ENCODE peak calls at places on chromosomes 12 and 14, in seven cellular contexts. D is mesenchymal stem cell, P is thyroid gland, E is tibial nerve, H is tibial artery, C is ovary, B is astrocyte. F is an unnamed sample. For H3K4me1, the result is how much of the 10 kb centered on the place peaks cover.

GRCh38 chr12:92706594-92706993 is 3.8 kb downstream of the PLEKHG7 start:
- DNase-seq in H (no peak), C (no peak), E (no peak), P (no peak), B (no peak), D (no peak), F (no peak)

GRCh38 chr14:66137076-66137475 is 349.1 kb upstream of the CCDC196 start:
- DNase-seq in C (no peak), D (no peak), P (no peak), H (no peak), E (no peak), B (no peak), F (no peak)

GRCh38 chr12:47881826-47882427 is 22.9 kb downstream of the VDR start:
- DNase-seq in H (peak), B (peak), E (no peak), P (no peak), C (no peak), D (peak), F (peak)

GRCh38 chr14:96164861-96165490 is 39.7 kb upstream of the BDKRB2 start:
- DNase-seq in D (peak), H (no peak), B (no peak), E (no peak), P (no peak), C (no peak), F (no peak)

GRCh38 chr12:108518101-108518715 is 3.1 kb downstream of the FICD start:
- DNase-seq in C (no peak), B (no peak), P (no peak), H (no peak), D (no peak), E (no peak), F (no peak)

GRCh38 chr12:11797317-11797913 is 147.9 kb downstream of the ETV6 start:
- DNase-seq in C (no peak), E (no peak), D (peak), B (peak), P (no peak), H (no peak), F (no peak)

GRCh38 chr12:92362785-92363184 is 217.1 kb upstream of the BTG1 start:
- DNase-seq in C (no peak), B (no peak), P (no peak), H (no peak), E (no peak), D (no peak), F (no peak)

GRCh38 chr12:108375986-108376663 is 37.0 kb upstream of the CMKLR1 start:
- DNase-seq in E (no peak), H (no peak), B (peak), D (no peak), C (no peak), P (no peak), F (peak)

GRCh38 chr12:87376722-87377121 is 652.5 kb downstream of the C12orf50 start:
- DNase-seq in E (no peak), P (no peak), D (no peak), B (no peak), H (no peak), C (no peak), F (no peak)

GRCh38 chr14:86404425-86404824 is 874.5 kb downstream of the FLRT2 start:
- DNase-seq in C (no peak), D (no peak), P (no peak), H (no peak), B (no peak), E (no peak), F (no peak)

GRCh38 chr12:9781360-9781759 is 20.7 kb upstream of the CD69 start:
- DNase-seq in E (no peak), P (no peak), D (no peak), B (no peak), H (no peak), C (no peak), F (no peak)

GRCh38 chr12:109052097-109052414 is 320 bp upstream of the USP30 start:
- DNase-seq in E (no peak), C (no peak), P (no peak), D (no peak), H (no peak), B (no peak), F (no peak)

GRCh38 chr12:108568653-108569154 is 6.3 kb downstream of the ISCU start:
- DNase-seq in D (no peak), C (no peak), B (no peak), H (no peak), P (no peak), E (no peak), F (no peak)

GRCh38 chr12:41967668-41968649 is 176.7 kb downstream of the GXYLT1 start:
- DNase-seq in P (peak), B (peak), D (peak), E (no peak), H (no peak), C (no peak), F (no peak)

GRCh38 chr12:76101739-76102385 is 17.4 kb upstream of the NAP1L1 start:
- DNase-seq in C (no peak), D (no peak), P (no peak), E (no peak), B (no peak), H (no peak), F (no peak)

GRCh38 chr14:75280831-75281690 is 2.4 kb downstream of the FOS start:
- DNase-seq in E (no peak), P (no peak), C (peak), H (no peak), D (peak), B (no peak), F (no peak)

GRCh38 chr12:124082012-124082411 is 109.0 kb downstream of the ZNF664 start:
- DNase-seq in B (no peak), D (no peak), E (no peak), P (no peak), C (no peak), H (no peak), F (no peak)

GRCh38 chr12:124389537-124390441 is 94.9 kb downstream of the RFLNA start:
- DNase-seq in H (no peak), P (no peak), E (no peak), B (no peak), C (peak), D (no peak), F (peak)

GRCh38 chr12:68501226-68501625 is 109.5 kb upstream of the RAP1B start:
- DNase-seq in C (no peak), H (no peak), E (no peak), P (no peak), B (no peak), D (no peak), F (no peak)

GRCh38 chr12:53869500-53869899 is 69.1 kb upstream of the HOXC13 start:
- DNase-seq in B (no peak), P (no peak), C (no peak), D (no peak), E (no peak), H (no peak), F (no peak)

GRCh38 chr14:68715032-68715924 is 77.6 kb downstream of the ZFP36L1 start:
- DNase-seq in H (no peak), B (peak), D (peak), C (no peak), E (no peak), P (no peak), F (peak)

GRCh38 chr12:120696599-120696998 is 9.7 kb downstream of the MLEC start:
- DNase-seq in B (no peak), P (peak), E (no peak), C (no peak), D (no peak), H (no peak), F (no peak)

GRCh38 chr12:64660237-64661018 is 50.1 kb downstream of the RASSF3 start:
- DNase-seq in B (no peak), H (no peak), C (no peak), E (no peak), P (no peak), D (no peak), F (no peak)

GRCh38 chr14:99554184-99554583 is 49.8 kb downstream of the CCDC85C start:
- DNase-seq in B (no peak), P (no peak), E (no peak), D (no peak), C (no peak), H (no peak), F (no peak)

GRCh38 chr12:131536337-131536736 is 174.6 kb upstream of the SFSWAP start:
- DNase-seq in B (no peak), E (peak), C (no peak), H (no peak), P (no peak), D (no peak), F (no peak)

GRCh38 chr12:120365675-120366340 is 3.2 kb downstream of the MSI1 start:
- DNase-seq in D (no peak), B (no peak), C (no peak), E (no peak), P (no peak), H (no peak), F (no peak)

GRCh38 chr14:28101992-28102391 is 664.6 kb upstream of the FOXG1 start:
- DNase-seq in C (no peak), E (no peak), D (no peak), B (no peak), P (no peak), H (no peak), F (no peak)

GRCh38 chr14:42665083-42665482 is 1058.4 kb downstream of the LRFN5 start:
- DNase-seq in B (no peak), C (no peak), P (no peak), H (no peak), E (no peak), D (no peak), F (no peak)

GRCh38 chr14:102922490-102923200 is at the start of gene AMN:
- DNase-seq in E (no peak), D (no peak), B (no peak), H (no peak), P (no peak), C (no peak), F (peak)

GRCh38 chr12:3083241-3083921 is 6.2 kb downstream of the TSPAN9 start:
- DNase-seq in H (no peak), C (no peak), P (no peak), E (no peak), D (no peak), B (no peak), F (peak)

GRCh38 chr14:100012478-100012925 is 52.7 kb upstream of the EVL start:
- DNase-seq in B (peak), P (no peak), C (no peak), H (no peak), E (no peak), D (peak), F (no peak)

GRCh38 chr14:32343926-32344430 is 14.9 kb downstream of the AKAP6 start:
- DNase-seq in B (no peak), H (no peak), D (peak), C (no peak), E (no peak), P (no peak), F (no peak)

GRCh38 chr14:72810201-72810600 is 83.7 kb downstream of the DPF3 start:
- DNase-seq in B (no peak), P (no peak), E (no peak), D (no peak), H (no peak), C (no peak), F (no peak)

GRCh38 chr12:118357327-118358007 is 15.2 kb downstream of the TAOK3 start:
- DNase-seq in B (no peak), P (no peak), E (no peak), C (no peak), D (peak), H (peak), F (no peak)

GRCh38 chr12:87274594-87275245 is 754.5 kb downstream of the C12orf50 start:
- DNase-seq in P (no peak), E (no peak), H (no peak), D (peak), B (peak), C (no peak), F (no peak)

GRCh38 chr12:24404086-24404815 is 454.8 kb upstream of the SOX5 start:
- DNase-seq in P (no peak), B (peak), D (peak), C (no peak), E (no peak), H (no peak), F (no peak)

GRCh38 chr14:100825691-100826331 is at the start of gene MEG3:
- DNase-seq in B (peak), H (peak), P (no peak), E (peak), C (peak), D (no peak), F (peak)

GRCh38 chr14:103545219-103545914 is 16.4 kb downstream of the TRMT61A start:
- DNase-seq in C (peak), E (no peak), P (no peak), D (no peak), H (no peak), B (no peak), F (peak)

GRCh38 chr12:92349635-92350034 is 204.0 kb upstream of the BTG1 start:
- DNase-seq in E (no peak), H (no peak), B (no peak), D (no peak), C (no peak), P (no peak), F (no peak)

GRCh38 chr14:52840916-52841315 is 49.5 kb upstream of the GNPNAT1 start:
- DNase-seq in P (peak), B (peak), C (no peak), H (peak), D (peak), E (no peak), F (peak)
- H3K27ac ChIP-seq in P (no peak), B (no peak), C (no peak), H (no peak), D (no peak), E (no peak), F (peak)

GRCh38 chr12:51955702-51956101 is 4.2 kb downstream of the ACVR1B start:
- DNase-seq in H (no peak), E (no peak), C (no peak), B (no peak), D (no peak), P (no peak), F (no peak)
- H3K4me1 ChIP-seq in H (under half), E (under half), C (under half), B (under half), D (under half), P (under half), F (under half)

DNA sequence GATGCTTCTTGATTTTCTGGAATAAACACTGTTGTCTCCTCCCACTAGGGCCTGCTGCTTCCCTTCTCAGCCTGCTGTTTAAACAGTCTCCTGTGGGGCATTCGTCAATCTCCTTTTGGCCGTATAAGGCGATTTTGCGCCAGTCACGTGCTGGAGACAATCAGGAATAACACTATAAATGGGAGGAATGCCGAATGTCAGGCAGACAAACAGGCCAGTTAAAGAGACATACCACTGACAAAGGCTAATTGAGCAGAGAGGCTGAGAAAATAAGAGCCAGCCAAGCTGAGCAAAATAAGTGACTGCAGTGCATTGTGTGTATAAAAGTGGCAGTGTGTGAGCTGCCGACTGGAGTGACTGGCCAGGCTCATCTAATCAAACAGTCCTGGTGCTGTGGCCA is 23.3 kb downstream of the DMAC2L start:
- DNase-seq in D (peak), H (peak), E (peak), C (peak), P (peak), B (peak), F (no peak)
- H3K27ac ChIP-seq in D (peak), H (peak), E (peak), C (no peak), P (peak), B (peak), F (peak)

DNA sequence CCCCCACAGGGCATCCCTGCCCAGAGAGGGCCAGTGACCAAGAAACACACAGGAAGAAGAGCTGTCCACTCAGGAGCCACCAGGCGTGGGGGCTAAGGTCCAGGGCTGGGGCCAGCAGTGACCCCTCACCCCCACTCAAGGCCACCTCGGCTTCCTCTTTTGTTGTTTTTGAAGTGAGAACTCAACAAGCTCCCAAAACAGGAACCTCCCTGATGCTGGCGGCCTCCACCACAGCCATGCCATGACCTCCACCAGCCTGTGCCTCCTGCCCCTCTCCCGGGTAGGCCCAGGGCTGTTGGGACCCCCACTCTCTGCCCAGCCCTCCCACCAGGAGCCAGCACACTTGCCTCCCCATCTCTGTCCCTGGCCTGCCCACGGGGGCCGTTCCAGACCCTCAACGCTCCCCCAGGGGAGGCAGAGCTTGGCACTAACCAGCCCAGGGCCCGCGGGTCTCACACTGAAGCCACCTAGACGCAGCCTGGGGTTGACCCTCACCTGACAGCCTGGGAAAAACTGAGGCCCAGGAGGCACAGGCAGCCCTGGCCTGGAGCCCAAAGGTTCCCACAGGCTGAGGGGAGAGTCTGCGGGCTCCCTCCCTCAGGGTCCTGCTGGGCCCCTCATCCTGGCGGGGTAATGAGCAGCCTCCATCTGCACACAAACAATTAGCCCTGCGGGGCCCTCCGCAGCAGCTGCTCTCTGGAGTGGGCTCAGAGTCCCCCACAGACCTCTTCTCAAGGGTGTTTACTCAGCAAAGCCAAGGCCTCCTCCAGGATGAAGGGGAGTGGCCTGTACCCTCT is 7.6 kb downstream of the AKT1 start:
- DNase-seq in H (peak), C (no peak), P (no peak), D (no peak), E (no peak), B (no peak), F (peak)
- H3K4me1 ChIP-seq in H (under half), C (under half), P (half or more), D (under half), E (half or more), B (under half), F (under half)

DNA sequence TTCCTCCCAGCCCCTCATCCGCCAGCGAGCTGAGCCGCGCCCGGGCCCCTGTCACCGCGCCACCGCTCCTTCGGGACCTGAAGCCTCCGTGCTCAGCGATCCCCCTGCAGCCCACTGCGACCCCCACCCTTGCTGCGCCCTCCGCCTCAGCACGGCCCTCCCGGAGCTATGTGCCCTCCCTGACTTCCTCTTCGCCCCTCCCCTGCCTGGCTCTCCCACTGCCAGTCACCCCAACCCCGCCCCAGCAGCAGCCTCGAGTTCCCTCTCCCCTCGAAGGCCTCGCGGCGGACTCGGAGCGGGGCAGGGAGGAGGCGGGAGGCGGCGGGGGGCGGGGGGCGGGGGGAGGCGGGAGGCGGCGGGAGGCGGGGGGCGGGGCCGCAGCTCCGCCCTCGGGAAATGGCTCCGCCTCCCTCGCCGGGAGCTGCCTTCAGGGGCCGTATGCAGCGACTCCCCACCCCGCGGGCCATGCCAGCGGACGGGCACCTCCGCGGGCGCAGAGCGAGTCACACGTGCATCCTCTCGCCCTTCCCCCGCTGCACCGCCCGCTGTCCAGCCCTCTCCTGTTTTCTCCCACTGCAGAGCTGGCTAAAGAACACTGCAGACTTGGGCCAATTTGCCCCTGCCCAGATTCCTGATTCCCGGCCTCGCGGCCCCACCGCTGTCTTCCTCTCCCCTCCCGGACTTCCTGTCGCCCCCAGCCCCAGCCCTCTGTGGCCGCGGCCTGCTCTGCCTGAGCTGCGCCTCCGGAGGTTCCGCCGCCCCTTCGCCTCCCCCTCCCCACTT is 29.1 kb upstream of the ADIPOR2 start:
- DNase-seq in C (peak), D (peak), P (peak), H (peak), E (peak), B (peak), F (peak)
- H3K27ac ChIP-seq in C (peak), D (peak), P (peak), H (peak), E (peak), B (no peak), F (no peak)

DNA sequence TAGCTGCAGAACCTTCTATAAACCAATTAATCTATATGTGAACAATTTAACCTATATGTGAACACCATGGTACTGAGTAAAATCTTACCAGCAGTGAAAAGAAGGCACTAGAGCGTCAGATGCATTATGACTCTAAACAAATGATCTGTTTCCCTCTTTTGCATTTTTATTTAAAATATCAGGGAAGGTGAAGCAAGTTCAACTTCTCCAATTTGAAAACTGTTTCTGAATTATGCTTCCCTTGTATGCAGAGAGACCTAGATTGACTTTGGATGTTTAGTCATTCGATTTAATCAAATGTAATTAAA is 80.9 kb downstream of the DAD1 start:
- DNase-seq in P (no peak), B (no peak), E (no peak), C (no peak), D (no peak), H (no peak), F (no peak)
- H3K4me1 ChIP-seq in P (under half), B (under half), E (under half), C (under half), D (under half), H (under half), F (under half)

GRCh38 chr12:6872073-6873048 is 742 bp downstream of the SPSB2 start:
- DNase-seq in B (no peak), H (peak), E (peak), D (peak), P (peak), C (peak), F (peak)
- H3K27ac ChIP-seq in B (peak), H (peak), E (peak), D (peak), P (peak), C (peak), F (peak)

GRCh38 chr12:49104822-49105221 is 5.8 kb downstream of the LMBR1L start:
- DNase-seq in H (no peak), D (no peak), E (no peak), P (no peak), B (no peak), C (no peak), F (peak)
- H3K4me1 ChIP-seq in H (under half), D (under half), E (under half), P (under half), B (under half), C (under half), F (under half)

GRCh38 chr12:88935856-88936255 is 355.6 kb upstream of the KITLG start:
- DNase-seq in C (no peak), P (no peak), D (no peak), H (no peak), B (peak), E (no peak), F (no peak)
- H3K27ac ChIP-seq in C (no peak), P (no peak), D (no peak), H (no peak), B (no peak), E (no peak), F (no peak)

GRCh38 chr12:116123511-116124258 is 153.8 kb downstream of the MED13L start:
- DNase-seq in C (no peak), H (no peak), E (no peak), B (peak), P (peak), D (peak), F (no peak)
- H3K4me1 ChIP-seq in C (under half), H (under half), E (half or more), B (under half), P (half or more), D (under half), F (half or more)